ENCODE peak calls at places on chromosomes 3 and 15, in five cellular contexts. G is tibial nerve, L is endothelial cell, A is GM20000, Q is astrocyte of the spinal cord. R is an unnamed sample.

GRCh38 chr15:57158589-57158988 is 217.7 kb upstream of the CGNL1 start:
- DNase-seq in G (no peak), L (no peak), A (no peak), Q (peak), R (peak)

GRCh38 chr3:56783644-56784451 is 17.9 kb downstream of the ARHGEF3 start:
- DNase-seq in G (no peak), L (no peak), A (peak), Q (peak), R (peak)

GRCh38 chr3:73552700-73553099 is 72.0 kb downstream of the PDZRN3 start:
- DNase-seq in G (no peak), L (no peak), A (no peak), Q (peak), R (peak)

GRCh38 chr3:149638401-149639092 is 19.3 kb downstream of the WWTR1 start:
- DNase-seq in G (no peak), L (no peak), A (no peak), Q (peak), R (no peak)

GRCh38 chr3:63921741-63922482 is 9.7 kb upstream of the SCAANT1 start:
- DNase-seq in G (no peak), L (no peak), A (peak), Q (no peak), R (no peak)

GRCh38 chr3:131349946-131350347 is 31.6 kb upstream of the NUDT16 start:
- DNase-seq in G (no peak), L (no peak), A (no peak), Q (peak), R (peak)

GRCh38 chr3:9469953-9470352 is 72.5 kb downstream of the SETD5 start:
- DNase-seq in G (no peak), L (no peak), A (no peak), Q (no peak), R (no peak)

GRCh38 chr3:154889227-154889634 is 190.9 kb upstream of the MME start:
- DNase-seq in G (no peak), L (no peak), A (no peak), Q (no peak), R (no peak)

GRCh38 chr3:66353530-66353929 is 132.7 kb downstream of the SLC25A26 start:
- DNase-seq in G (no peak), L (no peak), A (no peak), Q (peak), R (no peak)

GRCh38 chr3:41681479-41681878 is 280.4 kb downstream of the ULK4 start:
- DNase-seq in G (no peak), L (no peak), A (no peak), Q (peak), R (peak)

GRCh38 chr3:126886217-126886616 is 96.7 kb upstream of the PLXNA1 start:
- DNase-seq in G (no peak), L (no peak), A (no peak), Q (no peak), R (no peak)

GRCh38 chr15:58518626-58519025 is 86.8 kb downstream of the LIPC start:
- DNase-seq in G (no peak), L (no peak), A (no peak), Q (no peak), R (no peak)

DNA sequence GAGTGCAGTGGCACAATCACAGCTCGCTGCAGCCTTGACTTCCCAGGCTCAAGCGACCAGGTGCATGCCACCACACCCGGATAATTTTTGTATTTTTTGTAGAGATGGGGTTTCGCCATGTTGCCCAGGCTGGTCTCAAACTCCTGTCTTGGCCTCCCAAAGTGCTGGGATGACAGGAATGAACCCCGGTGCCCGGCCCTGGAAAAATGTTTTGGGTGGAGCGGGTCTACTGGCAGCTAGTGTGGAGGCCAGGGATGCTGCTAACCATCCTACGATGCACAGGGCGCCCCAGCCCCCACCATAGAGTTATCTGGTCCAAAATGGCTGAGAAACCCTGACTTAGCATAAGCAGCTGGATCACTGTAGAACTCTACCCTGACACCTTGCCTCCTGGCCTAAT is 35.4 kb downstream of the NIPA2 start:
- DNase-seq in G (no peak), L (no peak), A (no peak), Q (no peak), R (no peak)
- TF ChIP-seq CTCF in G (no peak), L (no peak), A (no peak), Q (no peak), R (no peak)

DNA sequence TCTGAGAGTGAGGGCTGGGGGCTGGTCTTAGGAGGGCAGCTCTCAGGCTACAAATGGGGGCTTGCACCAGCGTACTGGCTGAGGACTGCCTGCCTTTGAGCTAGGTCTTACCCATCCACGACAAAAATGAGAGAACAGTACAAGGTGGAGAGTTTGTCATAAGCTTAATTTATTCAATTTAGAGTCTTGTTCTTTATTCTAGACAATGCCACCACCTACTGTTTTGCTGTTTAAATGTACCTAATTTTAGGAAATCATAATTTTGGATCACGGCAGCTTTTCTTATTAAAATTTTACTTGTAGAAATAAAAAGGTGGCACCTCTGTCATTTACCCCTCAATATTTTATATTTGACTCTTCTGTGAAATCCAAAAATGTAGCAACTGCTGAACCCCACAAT is 88.4 kb downstream of the SLCO3A1 start:
- DNase-seq in G (no peak), L (no peak), A (no peak), Q (no peak), R (no peak)
- TF ChIP-seq CTCF in G (peak), L (no peak), A (no peak), Q (no peak), R (peak)

DNA sequence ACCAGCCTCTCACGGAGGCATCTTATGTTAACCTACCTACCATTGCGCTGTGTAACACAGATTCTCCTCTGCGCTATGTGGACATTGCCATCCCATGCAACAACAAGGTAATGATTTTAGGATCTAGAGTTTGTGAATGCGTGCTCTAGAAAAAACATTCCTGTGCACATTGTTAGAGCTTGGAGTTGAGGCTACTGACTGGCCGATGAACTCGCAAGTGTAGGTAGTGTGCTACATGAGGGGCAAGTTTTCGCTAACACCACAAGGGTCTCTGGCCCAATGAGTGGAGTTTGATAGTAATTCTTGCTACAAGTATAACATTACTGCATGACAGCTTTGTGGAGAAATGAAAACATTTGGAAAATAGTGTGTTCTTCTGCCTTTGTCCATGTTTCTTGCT is 4.4 kb downstream of the RPSA start:
- DNase-seq in G (no peak), L (no peak), A (no peak), Q (no peak), R (no peak)
- TF ChIP-seq CTCF in G (no peak), L (no peak), A (no peak), Q (no peak), R (no peak)

DNA sequence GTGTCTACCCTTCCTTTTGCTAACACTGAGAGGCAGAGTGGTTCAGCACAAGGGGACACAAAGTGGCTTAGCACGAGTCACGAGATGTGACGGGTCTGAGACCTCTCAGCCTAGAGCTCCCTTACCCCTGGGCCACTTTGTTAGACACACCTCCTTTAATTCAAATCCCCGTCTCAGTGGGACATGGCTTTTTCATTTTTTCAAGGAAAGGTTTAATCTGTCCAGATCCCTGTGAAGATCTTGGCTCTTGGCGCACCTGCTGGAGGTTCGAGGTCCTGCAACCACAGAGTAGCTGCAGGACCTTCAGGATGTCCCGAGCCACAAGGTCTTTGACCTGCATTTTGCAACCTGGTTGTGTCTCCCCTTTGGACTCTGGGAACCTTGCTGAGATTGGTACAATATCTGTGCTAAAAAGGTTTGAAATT is 52.0 kb downstream of the LPP start:
- DNase-seq in G (no peak), L (peak), A (no peak), Q (no peak), R (no peak)
- TF ChIP-seq CTCF in G (no peak), L (peak), A (no peak), Q (peak), R (no peak)

R was measured in MCF 10A.